ENCODE peak calls at places on chromosomes 7 and 10, in nine cellular contexts. N is IMR-90, F is pancreas, Y is SK-N-SH, A is cardiac muscle cell, H is left lung, M is right cardiac atrium, R is lower lobe of right lung, B is hepatocyte. E is an unnamed sample. For H3K4me1, the result is how much of the 10 kb centered on the place peaks cover.

GRCh38 chr10:76675951-76676587 is 961.5 kb downstream of the KCNMA1 start:
- DNase-seq in N (no peak), F (no peak), Y (no peak), A (no peak), H (no peak), M (peak), R (no peak), B (peak), E (no peak)

GRCh38 chr10:33509231-33509871 is 174.9 kb upstream of the NRP1 start:
- DNase-seq in N (peak), F (peak), Y (peak), A (no peak), H (peak), M (peak), R (peak), B (peak), E (peak)

GRCh38 chr10:79111846-79112614 is 43.3 kb downstream of the ZMIZ1 start:
- DNase-seq in N (no peak), F (no peak), Y (no peak), A (peak), H (no peak), M (peak), R (peak), B (no peak), E (no peak)

GRCh38 chr10:3484306-3485187 is 300.5 kb downstream of the KLF6 start:
- DNase-seq in N (peak), F (no peak), Y (no peak), A (peak), H (no peak), M (no peak), R (no peak), B (no peak), E (no peak)

GRCh38 chr10:10910634-10911033 is 107.0 kb upstream of the CELF2 start:
- DNase-seq in N (peak), F (no peak), Y (no peak), A (no peak), H (no peak), M (no peak), R (no peak), B (no peak), E (no peak)

GRCh38 chr7:116218051-116218645 is 7.8 kb downstream of the TES start:
- DNase-seq in N (peak), F (peak), Y (peak), A (no peak), H (no peak), M (no peak), R (no peak), B (peak), E (no peak)

GRCh38 chr10:114697061-114697598 is 39.1 kb upstream of the ABLIM1 start:
- DNase-seq in N (peak), F (no peak), Y (no peak), A (no peak), H (peak), M (peak), R (peak), B (no peak), E (no peak)

GRCh38 chr10:33381897-33382578 is 47.6 kb upstream of the NRP1 start:
- DNase-seq in N (peak), F (no peak), Y (peak), A (no peak), H (no peak), M (no peak), R (no peak), B (peak), E (no peak)

GRCh38 chr7:154308928-154309327 is 256.7 kb downstream of the DPP6 start:
- DNase-seq in N (no peak), F (no peak), Y (no peak), A (no peak), H (no peak), M (no peak), R (no peak), B (no peak), E (no peak)

DNA sequence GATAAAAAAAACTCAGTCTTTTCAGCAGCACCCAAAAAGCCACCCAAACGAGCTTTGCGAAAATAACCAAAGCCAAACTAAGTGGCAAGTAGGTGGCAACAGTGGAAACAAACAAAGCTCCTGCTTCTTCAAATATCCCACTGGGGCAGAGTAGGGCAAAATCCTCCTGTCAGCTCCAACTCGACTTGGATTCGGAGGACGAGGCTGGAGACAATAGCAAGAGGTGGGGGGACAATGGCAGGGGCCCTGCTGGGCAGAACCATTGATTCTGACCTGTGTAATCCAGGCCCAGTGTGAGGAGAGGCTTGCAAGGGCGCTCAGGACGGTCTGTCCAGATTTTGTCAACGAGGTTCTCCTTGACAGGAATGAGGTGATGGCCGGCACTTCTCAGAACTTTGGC is 35.5 kb downstream of the XPNPEP1 start:
- DNase-seq in N (no peak), F (no peak), Y (no peak), A (no peak), H (no peak), M (no peak), R (no peak), B (no peak), E (no peak)
- H3K4me1 ChIP-seq in N (under half), F (under half), Y (under half), A (under half), H (under half), M (under half), R (under half), B (under half), E (under half)

DNA sequence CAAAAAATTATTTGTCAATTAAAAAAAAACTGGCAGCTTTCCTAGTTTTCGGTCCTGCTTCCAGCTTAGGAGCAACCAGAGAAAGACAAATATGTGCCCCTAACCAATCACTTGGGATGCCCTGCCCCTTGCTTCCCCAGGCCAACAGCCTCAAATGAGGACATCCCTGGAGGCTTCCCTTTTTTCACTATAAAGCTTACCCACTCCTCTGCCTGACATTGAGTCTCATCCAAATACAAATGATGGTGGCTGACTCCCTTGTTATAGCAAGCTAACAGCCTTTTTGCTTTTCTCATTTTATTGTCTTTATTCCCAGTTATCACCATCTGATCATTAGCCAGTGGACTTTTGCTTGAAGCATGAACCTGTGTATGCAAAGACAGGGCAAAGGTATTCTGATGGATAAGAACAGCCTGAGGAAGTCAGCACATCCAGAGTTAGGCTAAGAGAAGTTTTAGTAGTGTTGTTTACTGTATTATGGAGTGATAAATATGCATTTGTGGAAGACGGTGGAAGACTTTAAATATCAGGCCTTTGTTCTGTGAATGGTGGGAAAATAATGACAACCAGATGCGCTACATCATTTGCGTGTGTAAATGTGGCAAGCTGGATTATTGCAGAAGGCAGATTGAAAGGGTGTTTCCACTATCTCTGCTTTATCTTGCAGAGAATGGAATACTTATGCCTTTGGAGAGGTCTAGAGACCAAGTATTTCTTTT is 1.7 kb upstream of the CCM2 start:
- DNase-seq in N (no peak), F (no peak), Y (peak), A (no peak), H (no peak), M (no peak), R (no peak), B (no peak), E (no peak)
- H3K4me1 ChIP-seq in N (under half), F (under half), Y (under half), A (under half), H (under half), M (under half), R (under half), B (under half), E (under half)

GRCh38 chr10:113044015-113044755 is 94.1 kb downstream of the TCF7L2 start:
- DNase-seq in N (no peak), F (no peak), Y (no peak), A (no peak), H (no peak), M (no peak), R (no peak), B (no peak), E (no peak)
- H3K4me1 ChIP-seq in N (under half), F (under half), Y (under half), A (under half), H (under half), M (under half), R (half or more), B (under half), E (under half)

DNA sequence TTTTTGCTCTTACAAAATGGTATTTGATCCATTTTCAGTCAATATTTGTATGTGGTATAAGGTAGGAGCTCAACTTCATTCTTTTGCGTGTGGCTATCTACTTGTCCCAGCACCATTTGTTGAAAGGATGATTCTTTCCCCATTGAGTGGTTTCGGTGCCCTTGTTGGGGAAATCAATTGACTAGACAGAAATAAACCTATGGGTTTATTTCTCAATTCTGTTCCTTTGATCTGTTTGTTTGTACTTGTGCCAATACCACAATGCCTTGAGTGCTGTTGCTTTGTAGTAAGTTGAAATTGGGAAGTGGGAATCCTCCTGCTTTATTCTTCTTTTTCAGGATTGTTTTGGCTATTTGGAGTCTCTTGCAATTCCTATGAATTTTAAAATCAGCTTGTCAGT is 41.0 kb downstream of the SNX10 start:
- DNase-seq in N (no peak), F (no peak), Y (no peak), A (no peak), H (no peak), M (no peak), R (no peak), B (no peak), E (no peak)
- H3K4me1 ChIP-seq in N (under half), F (under half), Y (under half), A (under half), H (half or more), M (under half), R (under half), B (under half), E (under half)

GRCh38 chr10:89643431-89643811 is 1.6 kb downstream of the PANK1 start:
- DNase-seq in N (no peak), F (no peak), Y (no peak), A (no peak), H (no peak), M (no peak), R (no peak), B (no peak), E (no peak)
- H3K4me1 ChIP-seq in N (under half), F (under half), Y (under half), A (under half), H (under half), M (under half), R (under half), B (under half), E (under half)

DNA sequence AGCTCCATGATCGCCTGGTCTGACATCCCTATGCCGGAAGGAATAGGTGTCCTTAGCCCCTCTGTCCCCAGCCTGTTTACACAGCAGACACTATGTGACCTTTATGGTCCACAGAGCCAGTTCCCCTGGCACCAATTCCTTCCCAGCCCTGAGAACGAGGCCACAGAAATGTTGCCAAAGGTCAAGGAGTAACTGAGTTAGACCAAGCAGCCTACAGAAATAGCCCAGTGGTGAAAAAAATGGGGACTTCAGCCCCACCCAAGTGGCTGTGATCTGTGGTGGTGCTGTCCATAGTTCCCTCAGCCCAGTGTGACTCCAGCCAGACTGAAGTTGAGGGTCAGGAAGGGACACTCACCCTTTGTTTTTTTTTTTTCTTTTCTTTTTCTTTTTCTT is 2.5 kb downstream of the PGAM2 start:
- DNase-seq in N (no peak), F (no peak), Y (no peak), A (no peak), H (peak), M (peak), R (peak), B (no peak), E (no peak)
- H3K4me1 ChIP-seq in N (under half), F (under half), Y (under half), A (under half), H (under half), M (under half), R (under half), B (under half), E (under half)

GRCh38 chr10:1972406-1972805 is 235.1 kb upstream of the ADARB2 start:
- DNase-seq in N (no peak), F (no peak), Y (no peak), A (no peak), H (no peak), M (no peak), R (no peak), B (no peak), E (no peak)
- H3K4me1 ChIP-seq in N (under half), F (under half), Y (under half), A (under half), H (under half), M (under half), R (under half), B (under half), E (under half)

E was measured in HAP-1.